ENCODE peak calls at places on chromosomes 13 and 19, in six cellular contexts. One of them, this sample, is unnamed.

GRCh38 chr13:36428083-36428482 is 4.2 kb upstream of the CCNA1 start:
- DNase-seq in dermis microvascular lymphatic vessel endothelial cell: no peak
- DNase-seq in effector memory CD8-positive, alpha-beta T cell: no peak
- DNase-seq in NCI-H1092 treated with DMSO at 0.1 percent for 48 hours: no peak
- DNase-seq in C1 segment of cervical spinal cord: no peak
- DNase-seq in CD4-positive, alpha-beta T cell: no peak
- DNase-seq in this sample: no peak

GRCh38 chr13:42574011-42574410 is at the start of gene TNFSF11:
- DNase-seq in C1 segment of cervical spinal cord: no peak
- DNase-seq in effector memory CD8-positive, alpha-beta T cell: no peak
- DNase-seq in dermis microvascular lymphatic vessel endothelial cell: no peak
- DNase-seq in CD4-positive, alpha-beta T cell: peak; percentile 35
- DNase-seq in NCI-H1092 treated with DMSO at 0.1 percent for 48 hours: no peak
- DNase-seq in this sample: no peak

GRCh38 chr13:109500146-109500773 is 286.1 kb downstream of the IRS2 start:
- DNase-seq in NCI-H1092 treated with DMSO at 0.1 percent for 48 hours: peak; percentile 36
- DNase-seq in effector memory CD8-positive, alpha-beta T cell: no peak
- DNase-seq in C1 segment of cervical spinal cord: no peak
- DNase-seq in CD4-positive, alpha-beta T cell: no peak
- DNase-seq in dermis microvascular lymphatic vessel endothelial cell: no peak
- DNase-seq in this sample: no peak

GRCh38 chr13:33761744-33762143 is 56.2 kb upstream of the RFC3 start:
- DNase-seq in CD4-positive, alpha-beta T cell: no peak
- DNase-seq in NCI-H1092 treated with DMSO at 0.1 percent for 48 hours: peak; percentile 81
- DNase-seq in C1 segment of cervical spinal cord: peak; percentile 1
- DNase-seq in effector memory CD8-positive, alpha-beta T cell: no peak
- DNase-seq in dermis microvascular lymphatic vessel endothelial cell: no peak
- DNase-seq in this sample: no peak

GRCh38 chr13:51330741-51331140 is 8.8 kb upstream of the SERPINE3 start:
- DNase-seq in effector memory CD8-positive, alpha-beta T cell: no peak
- DNase-seq in NCI-H1092 treated with DMSO at 0.1 percent for 48 hours: no peak
- DNase-seq in dermis microvascular lymphatic vessel endothelial cell: no peak
- DNase-seq in CD4-positive, alpha-beta T cell: no peak
- DNase-seq in C1 segment of cervical spinal cord: no peak
- DNase-seq in this sample: no peak

GRCh38 chr13:112618501-112618900 is 30.5 kb upstream of the TUBGCP3 start:
- DNase-seq in dermis microvascular lymphatic vessel endothelial cell: no peak
- DNase-seq in C1 segment of cervical spinal cord: no peak
- DNase-seq in effector memory CD8-positive, alpha-beta T cell: no peak
- DNase-seq in NCI-H1092 treated with DMSO at 0.1 percent for 48 hours: no peak
- DNase-seq in CD4-positive, alpha-beta T cell: no peak
- DNase-seq in this sample: no peak

GRCh38 chr13:94825507-94825906 is 113.2 kb upstream of the SOX21 start:
- DNase-seq in NCI-H1092 treated with DMSO at 0.1 percent for 48 hours: peak; percentile 46
- DNase-seq in CD4-positive, alpha-beta T cell: no peak
- DNase-seq in effector memory CD8-positive, alpha-beta T cell: no peak
- DNase-seq in dermis microvascular lymphatic vessel endothelial cell: peak; percentile 1
- DNase-seq in C1 segment of cervical spinal cord: peak; percentile 53
- DNase-seq in this sample: no peak

GRCh38 chr19:47152632-47153031 is 22.0 kb downstream of the SAE1 start:
- DNase-seq in NCI-H1092 treated with DMSO at 0.1 percent for 48 hours: no peak
- DNase-seq in dermis microvascular lymphatic vessel endothelial cell: no peak
- DNase-seq in C1 segment of cervical spinal cord: no peak
- DNase-seq in CD4-positive, alpha-beta T cell: no peak
- DNase-seq in effector memory CD8-positive, alpha-beta T cell: no peak
- DNase-seq in this sample: no peak

GRCh38 chr19:57263244-57263643 is 17.0 kb upstream of the ZNF460 start:
- DNase-seq in NCI-H1092 treated with DMSO at 0.1 percent for 48 hours: no peak
- DNase-seq in CD4-positive, alpha-beta T cell: no peak
- DNase-seq in dermis microvascular lymphatic vessel endothelial cell: no peak
- DNase-seq in effector memory CD8-positive, alpha-beta T cell: no peak
- DNase-seq in C1 segment of cervical spinal cord: no peak
- DNase-seq in this sample: no peak

GRCh38 chr13:90830782-90831181 is 516.7 kb upstream of the MIR17HG start:
- DNase-seq in C1 segment of cervical spinal cord: no peak
- DNase-seq in effector memory CD8-positive, alpha-beta T cell: no peak
- DNase-seq in CD4-positive, alpha-beta T cell: no peak
- DNase-seq in NCI-H1092 treated with DMSO at 0.1 percent for 48 hours: no peak
- DNase-seq in dermis microvascular lymphatic vessel endothelial cell: no peak
- DNase-seq in this sample: no peak